ENCODE peak calls at places on chromosomes 6 and 20, in eight cellular contexts. S is ovary, D is heart left ventricle, E is GM06990, H is NB4, V is psoas muscle, J is GM23248, T is spleen. K is an unnamed sample.

GRCh38 chr6:34441526-34441925 is 15.7 kb upstream of the RPS10 start:
- DNase-seq in D (no peak), J (no peak), E (no peak), H (no peak), T (no peak), S (no peak), V (no peak), K (no peak)

GRCh38 chr20:51562027-51562333 is 19.5 kb upstream of the NFATC2 start:
- DNase-seq in V (no peak), D (no peak), J (peak), S (no peak), E (no peak), H (peak), T (no peak), K (no peak)

GRCh38 chr6:139060332-139060731 is 31.8 kb downstream of the ABRACL start:
- DNase-seq in H (peak), D (no peak), S (no peak), E (no peak), V (no peak), T (no peak), J (peak), K (peak)

GRCh38 chr6:68108243-68108835 is 526.7 kb upstream of the ADGRB3 start:
- DNase-seq in J (no peak), T (no peak), H (no peak), E (no peak), D (no peak), V (no peak), S (no peak), K (peak)

GRCh38 chr6:45116714-45117410 is 211.3 kb upstream of the RUNX2 start:
- DNase-seq in H (no peak), S (no peak), T (no peak), V (no peak), J (peak), E (no peak), D (no peak), K (no peak)

GRCh38 chr20:49392745-49393144 is 89.7 kb downstream of the KCNB1 start:
- DNase-seq in H (no peak), E (no peak), V (no peak), S (no peak), J (no peak), D (no peak), T (no peak), K (no peak)

GRCh38 chr20:41177636-41178035 is 40.3 kb downstream of the PLCG1 start:
- DNase-seq in S (no peak), V (peak), E (no peak), D (peak), T (no peak), J (peak), H (no peak), K (no peak)

GRCh38 chr6:127477648-127478047 is 18.5 kb upstream of the KIAA0408 start:
- DNase-seq in H (no peak), T (no peak), S (no peak), J (no peak), V (no peak), E (no peak), D (no peak), K (no peak)

GRCh38 chr6:43984442-43985321 is 142.6 kb downstream of the MRPL14 start:
- DNase-seq in E (no peak), S (no peak), H (no peak), T (no peak), D (no peak), J (peak), V (peak), K (no peak)

GRCh38 chr6:144349690-144350132 is 64.6 kb downstream of the UTRN start:
- DNase-seq in E (no peak), S (no peak), D (no peak), H (peak), T (no peak), J (peak), V (no peak), K (peak)

GRCh38 chr6:27650620-27651370 is 177.9 kb upstream of the ZNF184 start:
- DNase-seq in T (no peak), D (no peak), E (peak), H (peak), J (peak), S (no peak), V (no peak), K (peak)

GRCh38 chr6:71602385-71602949 is 283.9 kb upstream of the RIMS1 start:
- DNase-seq in D (no peak), V (no peak), E (no peak), T (no peak), S (no peak), J (peak), H (no peak), K (no peak)

GRCh38 chr6:135475292-135475886 is 22.2 kb downstream of the AHI1 start:
- DNase-seq in V (no peak), D (no peak), E (no peak), H (no peak), T (no peak), J (peak), S (no peak), K (no peak)

GRCh38 chr6:19860235-19860877 is 23.2 kb downstream of the ID4 start:
- DNase-seq in T (no peak), H (no peak), V (no peak), E (no peak), J (no peak), D (no peak), S (no peak), K (no peak)

GRCh38 chr20:32358883-32359632 is 927 bp downstream of the ASXL1 start:
- DNase-seq in T (peak), S (peak), E (peak), V (peak), D (peak), H (peak), J (peak), K (peak)

GRCh38 chr6:100176321-100176950 is 182.4 kb upstream of the MCHR2 start:
- DNase-seq in J (peak), T (no peak), V (no peak), E (no peak), S (no peak), D (no peak), H (peak), K (peak)

GRCh38 chr6:74073896-74074295 is 377.9 kb downstream of the CD109 start:
- DNase-seq in D (peak), V (no peak), E (no peak), S (no peak), T (no peak), H (no peak), J (peak), K (no peak)

GRCh38 chr6:25112207-25112874 is 166.8 kb upstream of the CARMIL1 start:
- DNase-seq in H (no peak), J (no peak), D (no peak), T (no peak), S (no peak), V (no peak), E (no peak), K (no peak)

GRCh38 chr6:5996701-5997419 is 9.9 kb downstream of the NRN1 start:
- DNase-seq in J (peak), T (no peak), D (no peak), H (peak), S (no peak), E (no peak), V (no peak), K (no peak)

GRCh38 chr6:157107915-157108651 is 215.2 kb downstream of the TMEM242 start:
- DNase-seq in H (no peak), J (peak), D (no peak), V (no peak), S (no peak), T (no peak), E (no peak), K (no peak)

GRCh38 chr20:3339571-3339970 is 67.9 kb downstream of the DNAAF9 start:
- DNase-seq in V (no peak), D (no peak), S (no peak), J (no peak), T (no peak), H (no peak), E (no peak), K (no peak)

GRCh38 chr6:142482249-142482648 is 180.4 kb downstream of the ADGRG6 start:
- DNase-seq in H (peak), S (no peak), J (no peak), E (no peak), T (no peak), D (no peak), V (no peak), K (no peak)

GRCh38 chr6:107706516-107706915 is 117.6 kb downstream of the SCML4 start:
- DNase-seq in D (no peak), V (no peak), J (no peak), E (no peak), S (no peak), T (no peak), H (no peak), K (no peak)

GRCh38 chr6:48825501-48826317 is 637.3 kb downstream of the MMUT start:
- DNase-seq in V (no peak), E (no peak), H (no peak), T (no peak), S (no peak), J (peak), D (no peak), K (no peak)

GRCh38 chr6:7731289-7731688 is 5.4 kb downstream of the BMP6 start:
- DNase-seq in T (no peak), D (no peak), S (no peak), E (no peak), J (no peak), V (no peak), H (peak), K (no peak)

GRCh38 chr6:21738180-21739094 is 144.9 kb downstream of the SOX4 start:
- DNase-seq in H (no peak), D (no peak), E (no peak), V (no peak), T (no peak), S (no peak), J (no peak), K (no peak)

GRCh38 chr20:36666181-36666740 is 20.3 kb upstream of the SLA2 start:
- DNase-seq in D (no peak), S (no peak), T (no peak), H (peak), E (no peak), V (no peak), J (peak), K (peak)

GRCh38 chr6:127864701-127865100 is 36.2 kb downstream of the THEMIS start:
- DNase-seq in T (no peak), D (no peak), V (no peak), E (no peak), H (no peak), S (no peak), J (no peak), K (no peak)

GRCh38 chr6:2582268-2582667 is 168.5 kb downstream of the MYLK4 start:
- DNase-seq in T (no peak), D (no peak), S (no peak), H (no peak), J (no peak), V (no peak), E (no peak), K (no peak)
- H3K4me3 ChIP-seq in T (no peak), D (no peak), S (no peak), H (no peak), J (no peak), V (no peak), E (no peak), K (no peak)

GRCh38 chr6:137024172-137024990 is 20.4 kb downstream of the IL20RA start:
- DNase-seq in J (no peak), H (no peak), V (no peak), S (no peak), T (no peak), D (no peak), E (no peak), K (no peak)

GRCh38 chr6:137031122-137031521 is 13.6 kb downstream of the IL20RA start:
- DNase-seq in J (no peak), V (no peak), H (no peak), D (no peak), S (no peak), T (no peak), E (no peak), K (no peak)

GRCh38 chr6:137020771-137021170 is 24.0 kb downstream of the IL20RA start:
- DNase-seq in H (no peak), D (no peak), S (no peak), T (no peak), J (no peak), V (no peak), E (no peak), K (no peak)

GRCh38 chr6:137028912-137029311 is 15.9 kb downstream of the IL20RA start:
- DNase-seq in E (no peak), D (no peak), H (no peak), V (no peak), T (no peak), S (no peak), J (no peak), K (no peak)

GRCh38 chr6:137025786-137026730 is 18.7 kb downstream of the IL20RA start:
- DNase-seq in H (peak), T (no peak), E (no peak), S (no peak), J (no peak), V (no peak), D (no peak), K (peak)
- H3K4me3 ChIP-seq in H (no peak), T (no peak), E (no peak), S (no peak), J (no peak), V (no peak), D (no peak), K (no peak)

GRCh38 chr20:44598413-44599290 is 16.3 kb downstream of the PKIG start:
- DNase-seq in E (no peak), D (peak), H (peak), S (no peak), V (peak), T (peak), J (no peak), K (peak)
- H3K4me3 ChIP-seq in E (peak), D (peak), H (peak), S (no peak), V (peak), T (peak), J (no peak), K (peak)

GRCh38 chr6:117463762-117464665 is 18.5 kb upstream of the DCBLD1 start:
- DNase-seq in S (no peak), E (no peak), T (no peak), D (no peak), V (no peak), J (peak), H (peak), K (peak)
- H3K4me3 ChIP-seq in S (no peak), E (no peak), T (no peak), D (no peak), V (no peak), J (peak), H (no peak), K (no peak)

K was measured in GM12865.